ENCODE peak calls at places on chromosomes 2 and 18, in nine cellular contexts. W is CD4-positive, alpha-beta T cell; B is spleen; P is activated CD4-positive, alpha-beta T cell treated with anti-CD3 and anti-CD28 coated beads, Interleukin-2, amount 50 U/mL, for 48 hours; L is mucosa of descending colon; H is NCI-H2029; R is suprapubic skin; Y is vagina; S is AG09319. X is an unnamed sample.

GRCh38 chr18:46738491-46738890 is 18.4 kb downstream of the ST8SIA5 start:
- DNase-seq in B (no peak), S (no peak), R (no peak), Y (no peak), H (no peak), L (no peak), W (no peak), P (no peak), X (no peak)

GRCh38 chr18:50203801-50204604 is 9.1 kb upstream of the MYO5B start:
- DNase-seq in H (peak; percentile 51), Y (no peak), P (no peak), W (no peak), R (no peak), L (peak; percentile 80), B (no peak), S (no peak), X (no peak)

GRCh38 chr18:67410671-67411070 is 105.8 kb downstream of the DSEL start:
- DNase-seq in H (no peak), S (peak; percentile 34), R (no peak), P (no peak), L (no peak), Y (no peak), B (no peak), W (no peak), X (no peak)

GRCh38 chr18:34522627-34523026 is 187.5 kb upstream of the DTNA start:
- DNase-seq in R (no peak), H (no peak), Y (no peak), L (no peak), P (no peak), S (no peak), W (no peak), B (no peak), X (no peak)

GRCh38 chr2:61878756-61879155 is 9.7 kb downstream of the CCT4 start:
- DNase-seq in L (no peak), S (no peak), P (no peak), Y (no peak), H (no peak), B (no peak), W (no peak), R (no peak), X (no peak)

GRCh38 chr18:47893939-47894699 is 36.3 kb downstream of the SMAD2 start:
- DNase-seq in P (no peak), W (no peak), S (no peak), R (no peak), Y (no peak), H (no peak), L (no peak), B (no peak), X (no peak)

GRCh38 chr2:222298311-222299150 is at the start of gene PAX3:
- DNase-seq in W (no peak), H (no peak), L (no peak), R (no peak), B (peak; percentile 76), Y (no peak), S (no peak), P (no peak), X (no peak)

GRCh38 chr18:34659579-34660517 is 50.2 kb upstream of the DTNA start:
- DNase-seq in B (peak; percentile 73), R (peak; percentile 90), Y (no peak), H (peak; percentile 85), W (no peak), S (peak; percentile 83), L (peak; percentile 74), P (no peak), X (peak; percentile 68)

GRCh38 chr18:77299706-77300105 is 50.1 kb downstream of the GALR1 start:
- DNase-seq in Y (no peak), L (no peak), R (no peak), W (no peak), P (no peak), B (no peak), S (no peak), H (no peak), X (no peak)

GRCh38 chr2:141515931-141516330 is 614.9 kb downstream of the LRP1B start:
- DNase-seq in W (no peak), S (no peak), P (no peak), H (no peak), Y (no peak), B (no peak), L (no peak), R (no peak), X (no peak)

GRCh38 chr2:179332903-179333302 is 68.3 kb upstream of the SESTD1 start:
- DNase-seq in S (no peak), R (no peak), Y (no peak), P (no peak), H (peak; percentile 0), B (no peak), W (no peak), L (no peak), X (no peak)

GRCh38 chr2:241254904-241255351 is 60.5 kb downstream of the HDLBP start:
- DNase-seq in H (no peak), S (no peak), W (no peak), R (no peak), P (no peak), L (no peak), B (no peak), Y (no peak), X (no peak)

GRCh38 chr2:19682493-19682892 is 219.3 kb downstream of the TTC32 start:
- DNase-seq in B (no peak), Y (no peak), P (no peak), R (no peak), H (no peak), W (no peak), L (no peak), S (no peak), X (no peak)

GRCh38 chr2:143284087-143284675 is 155.0 kb downstream of the ARHGAP15 start:
- DNase-seq in H (no peak), R (no peak), L (peak; percentile 27), Y (no peak), S (peak; percentile 3), W (peak; percentile 16), P (no peak), B (no peak), X (no peak)

GRCh38 chr18:33034941-33035340 is 262.1 kb upstream of the KLHL14 start:
- DNase-seq in S (no peak), Y (no peak), L (no peak), P (no peak), B (no peak), H (no peak), R (no peak), W (no peak), X (no peak)

GRCh38 chr2:37324536-37324785 is 172 bp downstream of the PRKD3 start:
- DNase-seq in B (peak; percentile 96), S (no peak), R (no peak), Y (no peak), H (no peak), L (peak; percentile 81), P (no peak), W (peak; percentile 69), X (no peak)

GRCh38 chr2:33588246-33588645 is 10.9 kb downstream of the FAM98A start:
- DNase-seq in Y (no peak), L (no peak), S (no peak), H (no peak), R (no peak), W (no peak), B (no peak), P (no peak), X (no peak)

GRCh38 chr2:241218131-241219029 is 29.9 kb downstream of the ANO7 start:
- DNase-seq in W (peak; percentile 25), H (peak; percentile 32), Y (no peak), L (peak; percentile 42), R (no peak), S (no peak), B (peak; percentile 92), P (peak; percentile 44), X (no peak)

GRCh38 chr18:37537868-37538525 is 27.6 kb downstream of the CELF4 start:
- DNase-seq in W (peak; percentile 4), P (peak; percentile 62), Y (no peak), S (peak; percentile 16), R (peak; percentile 66), L (peak; percentile 80), H (no peak), B (peak; percentile 85), X (no peak)

GRCh38 chr2:144211826-144212225 is 308.1 kb downstream of the ZEB2 start:
- DNase-seq in L (no peak), R (no peak), W (no peak), P (no peak), S (no peak), B (no peak), H (peak; percentile 15), Y (no peak), X (no peak)

GRCh38 chr2:120535081-120535480 is 189.1 kb downstream of the INHBB start:
- DNase-seq in Y (no peak), R (no peak), P (no peak), H (no peak), B (no peak), W (no peak), S (no peak), L (no peak), X (no peak)

X was measured in NCI-H1436 treated with DMSO at 0.1 percent for 48 hours.